ENCODE peak calls at places on chromosome 4, in five cellular contexts. D, G, M, R and P are unnamed samples.

GRCh38 chr4:76377922-76378321 is 43.0 kb downstream of the CCDC158 start:
- DNase-seq in G (no peak), M (peak; percentile 19), R (peak; percentile 48), D (no peak), P (peak; percentile 58)

GRCh38 chr4:142091691-142092182 is 455.4 kb downstream of the IL15 start:
- DNase-seq in M (no peak), G (no peak), D (no peak), R (no peak), P (no peak)

GRCh38 chr4:174177536-174177935 is 105.9 kb downstream of the FBXO8 start:
- DNase-seq in M (no peak), G (no peak), R (no peak), D (no peak), P (no peak)

GRCh38 chr4:174284181-174284886 is 623 bp downstream of the CEP44 start:
- DNase-seq in M (no peak), G (no peak), D (no peak), R (no peak), P (peak; percentile 49)

GRCh38 chr4:4426511-4427477 is 39.9 kb downstream of the NSG1 start:
- DNase-seq in R (no peak), G (no peak), M (no peak), D (no peak), P (no peak)

GRCh38 chr4:78018271-78019049 is 38.7 kb upstream of the FRAS1 start:
- DNase-seq in R (no peak), G (no peak), M (no peak), D (no peak), P (no peak)

GRCh38 chr4:37737456-37737855 is 51.3 kb upstream of the RELL1 start:
- DNase-seq in R (no peak), M (no peak), D (no peak), G (no peak), P (no peak)

GRCh38 chr4:187321741-187322140 is 598.1 kb upstream of the FAT1 start:
- DNase-seq in M (no peak), D (no peak), G (no peak), R (no peak), P (no peak)

GRCh38 chr4:36310793-36311192 is 29.4 kb downstream of the DTHD1 start:
- DNase-seq in M (no peak), D (no peak), R (no peak), G (no peak), P (no peak)

GRCh38 chr4:44415251-44415650 is 33.4 kb downstream of the KCTD8 start:
- DNase-seq in G (no peak), D (no peak), R (no peak), M (no peak), P (no peak)

GRCh38 chr4:121740796-121741409 is 24.1 kb downstream of the SMIM43 start:
- DNase-seq in G (no peak), R (no peak), M (no peak), D (no peak), P (no peak)

DNA sequence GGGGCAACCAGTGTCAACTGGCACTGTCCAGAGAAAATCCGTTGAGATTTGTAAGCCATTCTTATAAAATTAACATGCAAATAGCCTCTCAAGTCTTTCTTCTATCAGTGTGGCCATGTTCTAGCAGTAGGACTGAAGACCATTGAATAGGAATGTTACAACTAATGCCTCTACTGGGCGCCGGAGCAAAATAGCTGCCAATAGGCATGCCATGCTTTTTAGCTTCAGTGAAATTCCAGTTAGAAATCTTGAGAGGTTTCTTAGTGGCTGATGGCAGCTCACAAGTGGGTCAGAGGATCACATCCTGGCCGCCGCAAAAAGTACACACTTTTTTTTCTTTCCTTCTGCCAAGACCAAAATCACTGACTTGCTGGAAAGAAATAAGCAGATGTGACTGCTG is 293.0 kb downstream of the TENM3 start:
- DNase-seq in R (no peak), M (no peak), G (no peak), D (no peak), P (no peak)
- H3K27ac ChIP-seq in R (no peak overlapping the region), M (no peak overlapping the region), G (no peak overlapping the region), D (no peak overlapping the region), P (no peak overlapping the region)

GRCh38 chr4:17635056-17635455 is 20.6 kb downstream of the MED28 start:
- DNase-seq in D (no peak), G (no peak), R (no peak), M (no peak), P (no peak)

GRCh38 chr4:17639136-17639535 is 24.7 kb downstream of the MED28 start:
- DNase-seq in D (no peak), M (no peak), G (no peak), R (no peak), P (no peak)

GRCh38 chr4:17636696-17637351 is 22.4 kb downstream of the MED28 start:
- DNase-seq in G (peak; percentile 80), M (peak; percentile 62), D (peak; percentile 40), R (peak; percentile 76), P (peak; percentile 92)

GRCh38 chr4:17633600-17633999 is 19.2 kb downstream of the MED28 start:
- DNase-seq in M (no peak), D (no peak), R (no peak), G (no peak), P (no peak)

GRCh38 chr4:17636341-17636695 is 21.9 kb downstream of the MED28 start:
- DNase-seq in R (no peak), M (no peak), G (no peak), D (no peak), P (no peak)
- H3K27ac ChIP-seq in R (no peak overlapping the region), M (no peak overlapping the region), G (no peak overlapping the region), D (peak overlapping the region; percentile 69), P (no peak overlapping the region)

GRCh38 chr4:30719363-30720020 is 677 bp upstream of the PCDH7 start:
- DNase-seq in G (peak; percentile 50), D (no peak), M (no peak), R (peak; percentile 20), P (peak; percentile 65)

GRCh38 chr4:30720021-30720655 is at the start of gene PCDH7:
- DNase-seq in G (peak; percentile 23), R (no peak), D (peak; percentile 46), M (no peak), P (peak; percentile 46)

GRCh38 chr4:30722092-30722915 is 2.1 kb downstream of the PCDH7 start:
- DNase-seq in M (no peak), D (no peak), G (peak; percentile 32), R (no peak), P (no peak)

GRCh38 chr4:30721353-30722091 is 1.4 kb downstream of the PCDH7 start:
- DNase-seq in R (peak; percentile 40), M (no peak), G (peak; percentile 46), D (no peak), P (peak; percentile 86)

DNA sequence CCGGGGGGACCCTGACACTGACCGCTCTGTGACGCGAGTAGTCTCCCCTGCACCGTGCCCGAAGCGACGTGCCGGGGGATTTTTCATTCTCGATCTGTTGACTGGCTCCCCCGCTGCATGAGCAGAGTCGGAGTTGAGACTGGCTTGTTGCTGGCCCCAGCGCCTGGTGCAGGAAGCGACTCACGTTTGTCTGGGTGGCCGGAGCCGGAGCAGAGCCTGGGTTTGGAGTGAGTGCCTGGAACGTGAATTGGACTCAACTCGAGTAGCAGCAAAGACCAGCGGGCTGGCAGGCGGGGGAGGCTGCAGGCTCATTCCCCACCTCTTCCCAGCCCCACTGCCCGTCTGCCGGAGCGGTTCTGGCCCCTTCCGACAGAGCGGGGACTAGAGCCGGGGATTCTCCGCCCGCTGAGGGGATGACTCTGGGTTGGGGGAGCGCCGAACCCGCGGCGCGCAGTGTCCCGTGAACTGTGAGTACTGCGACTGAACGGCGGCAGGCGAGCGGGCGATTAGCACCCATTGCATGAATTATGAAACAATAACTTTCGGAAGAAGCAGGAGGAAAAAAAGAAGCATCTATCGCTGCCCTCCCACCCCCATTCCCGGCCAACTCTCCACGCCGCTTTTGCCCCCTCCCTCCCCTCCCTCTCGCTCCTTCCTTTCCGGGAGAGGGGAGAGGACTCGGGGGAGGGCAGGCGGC is 635 bp downstream of the PCDH7 start:
- DNase-seq in R (peak; percentile 18), D (peak; percentile 46), M (no peak), G (peak; percentile 25), P (peak; percentile 55)
- H3K27ac ChIP-seq in R (no peak overlapping the region), D (peak overlapping the region; percentile 82), M (no peak overlapping the region), G (peak overlapping the region; percentile 65), P (no peak overlapping the region)

GRCh38 chr4:8052160-8052691 is 106.4 kb downstream of the ABLIM2 start:
- DNase-seq in M (no peak), G (no peak), R (no peak), D (no peak), P (no peak)

GRCh38 chr4:8050555-8051206 is 107.9 kb downstream of the ABLIM2 start:
- DNase-seq in G (peak; percentile 83), D (no peak), M (no peak), R (peak; percentile 51), P (peak; percentile 88)

GRCh38 chr4:8051644-8052043 is 107.0 kb downstream of the ABLIM2 start:
- DNase-seq in R (no peak), M (no peak), D (no peak), G (no peak), P (no peak)

GRCh38 chr4:8048856-8049686 is 109.4 kb upstream of the AFAP1 start:
- DNase-seq in M (no peak), R (no peak), G (no peak), D (no peak), P (no peak)

DNA sequence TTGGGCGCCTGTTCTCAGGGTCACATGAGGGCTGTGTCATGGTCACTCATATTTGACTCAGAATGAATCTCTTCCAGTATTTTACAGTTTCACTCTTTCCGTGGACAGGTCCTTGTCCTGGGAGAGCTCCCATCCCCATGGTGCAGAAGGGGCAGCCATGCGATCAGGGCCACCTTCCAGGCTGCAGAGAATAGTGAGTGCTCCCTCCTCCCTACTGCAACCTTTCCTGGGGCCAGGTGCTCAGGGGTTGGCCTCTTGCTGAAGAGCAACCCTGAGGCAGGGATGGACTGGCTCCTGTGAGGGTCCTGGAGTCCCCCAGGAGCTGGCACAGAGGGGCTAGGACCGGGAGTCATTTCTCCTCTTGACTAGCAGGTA is 108.4 kb downstream of the ABLIM2 start:
- DNase-seq in D (no peak), M (no peak), G (no peak), R (no peak), P (no peak)
- H3K27ac ChIP-seq in D (no peak overlapping the region), M (no peak overlapping the region), G (peak overlapping the region; percentile 88), R (no peak overlapping the region), P (peak overlapping the region; percentile 80)

GRCh38 chr4:52932586-52933482 is 70.7 kb downstream of the RASL11B start:
- DNase-seq in R (no peak), D (no peak), G (no peak), M (no peak), P (no peak)
- H3K27ac ChIP-seq in R (no peak overlapping the region), D (no peak overlapping the region), G (peak overlapping the region; percentile 36), M (no peak overlapping the region), P (peak overlapping the region; percentile 44)

GRCh38 chr4:15021301-15021700 is 19.0 kb downstream of the CPEB2 start:
- DNase-seq in M (no peak), D (no peak), G (no peak), R (no peak), P (no peak)
- H3K27ac ChIP-seq in M (no peak overlapping the region), D (peak overlapping the region; percentile 48), G (peak overlapping the region; percentile 1), R (no peak overlapping the region), P (no peak overlapping the region)

GRCh38 chr4:113436360-113436759 is 325.2 kb downstream of the CAMK2D start:
- DNase-seq in G (no peak), R (no peak), M (no peak), D (no peak), P (no peak)
- H3K27ac ChIP-seq in G (peak overlapping the region; percentile 84), R (no peak overlapping the region), M (no peak overlapping the region), D (no peak overlapping the region), P (peak overlapping the region; percentile 86)